ENCODE peak calls at places on chromosome 19, in five cellular contexts. H is HCT116; L is lower lobe of right lung; Z is stimulated activated naive B cell treated with anti-CD40 and anti-IgM and Interleukin-4, amounts not matched to agents 10 μg/mL and 1 μg/mL and 100 μg/mL, for 72 hours; D is lung. R is an unnamed sample.

GRCh38 chr19:46718157-46718933 is 1.4 kb upstream of the PRKD2 start:
- ATAC-seq in Z (peak), L (no peak), H (no peak), D (no peak), R (peak)

GRCh38 chr19:32676186-32676894 is 692 bp downstream of the RGS9BP start:
- ATAC-seq in D (no peak), L (peak), H (no peak), Z (no peak), R (no peak)

GRCh38 chr19:10491472-10492047 is 11.6 kb downstream of the KEAP1 start:
- ATAC-seq in L (peak), Z (no peak), H (no peak), D (no peak), R (no peak)

GRCh38 chr19:1065606-1066109 is 1.3 kb upstream of the ARHGAP45 start:
- ATAC-seq in Z (no peak), D (peak), H (peak), L (peak), R (no peak)

GRCh38 chr19:640156-640548 is 473 bp downstream of the FGF22 start:
- ATAC-seq in D (no peak), Z (no peak), L (no peak), H (no peak), R (no peak)

GRCh38 chr19:1266818-1267440 is 2.2 kb upstream of the CIRBP start:
- ATAC-seq in H (peak), Z (peak), D (peak), L (peak), R (peak)

GRCh38 chr19:48090281-48090802 is 20.3 kb downstream of the PLA2G4C start:
- ATAC-seq in D (no peak), H (no peak), Z (peak), L (no peak), R (no peak)

GRCh38 chr19:52734340-52734892 is 428 bp downstream of the ZNF611 start:
- ATAC-seq in L (peak), H (peak), Z (peak), D (no peak), R (peak)

GRCh38 chr19:7986321-7987083 is 18.9 kb downstream of the ELAVL1 start:
- ATAC-seq in Z (no peak), H (no peak), L (peak), D (peak), R (no peak)

GRCh38 chr19:3963458-3964255 is 7.2 kb downstream of the DAPK3 start:
- ATAC-seq in D (no peak), L (no peak), Z (no peak), H (no peak), R (no peak)

GRCh38 chr19:1674293-1674679 is 21.9 kb upstream of the TCF3 start:
- ATAC-seq in Z (no peak), D (no peak), H (no peak), L (no peak), R (no peak)

GRCh38 chr19:33400856-33401682 is 27.6 kb downstream of the CEBPG start:
- ATAC-seq in Z (no peak), H (no peak), L (no peak), D (no peak), R (no peak)

GRCh38 chr19:18605196-18605545 is 1.4 kb downstream of the CRLF1 start:
- ATAC-seq in D (no peak), Z (no peak), L (no peak), H (no peak), R (no peak)

GRCh38 chr19:4531562-4532165 is 3.4 kb downstream of the PLIN5 start:
- ATAC-seq in Z (no peak), H (no peak), D (no peak), L (no peak), R (no peak)

GRCh38 chr19:41328157-41328817 is 18.3 kb downstream of the CCDC97 start:
- ATAC-seq in L (peak), D (no peak), Z (peak), H (no peak), R (peak)

GRCh38 chr19:30326076-30326710 is 46.0 kb upstream of the ZNF536 start:
- ATAC-seq in L (no peak), D (no peak), H (no peak), Z (no peak), R (no peak)

GRCh38 chr19:16435999-16436650 is 35.6 kb downstream of the EPS15L1 start:
- ATAC-seq in L (no peak), H (no peak), D (no peak), Z (peak), R (peak)

GRCh38 chr19:3397266-3398022 is 31.1 kb downstream of the NFIC start:
- ATAC-seq in L (peak), Z (no peak), D (no peak), H (peak), R (no peak)

GRCh38 chr19:56829586-56829985 is 10.9 kb downstream of the PEG3 start:
- ATAC-seq in Z (no peak), D (no peak), H (no peak), L (no peak), R (no peak)

GRCh38 chr19:4268816-4269430 is 10.1 kb upstream of the SHD start:
- ATAC-seq in Z (no peak), L (no peak), H (no peak), D (no peak), R (no peak)

GRCh38 chr19:52992109-52993004 is 21.4 kb upstream of the ERVV-1 start:
- ATAC-seq in Z (peak), L (peak), H (no peak), D (no peak), R (no peak)

GRCh38 chr19:29679598-29680210 is 14.4 kb downstream of the PLEKHF1 start:
- ATAC-seq in H (no peak), Z (no peak), L (no peak), D (no peak), R (no peak)

R was measured in activated T-helper 17 cell treated with anti-CD3 and anti-CD28 coated beads, Interleukin-2, amount 50 U/mL, for 72 hours.